ENCODE peak calls at places on chromosomes 16 and 17, in eight cellular contexts. S, Z, Y, H, N, A, I and W are unnamed samples.

GRCh38 chr16:54679531-54679930 is 251.1 kb upstream of the IRX5 start:
- DNase-seq in S (no peak), Z (no peak), Y (no peak), H (no peak), N (no peak), A (no peak), I (no peak), W (no peak)

GRCh38 chr16:12529582-12529981 is 274.1 kb downstream of the CPPED1 start:
- DNase-seq in S (no peak), Z (no peak), Y (no peak), H (no peak), N (no peak), A (no peak), I (no peak), W (no peak)

GRCh38 chr17:58541249-58541648 is 26.8 kb upstream of the MTMR4 start:
- DNase-seq in S (no peak), Z (peak; percentile 80), Y (no peak), H (no peak), N (no peak), A (no peak), I (peak; percentile 43), W (no peak)

GRCh38 chr16:89114159-89114981 is 20.7 kb downstream of the ACSF3 start:
- DNase-seq in S (peak; percentile 10), Z (peak; percentile 52), Y (no peak), H (peak; percentile 16), N (no peak), A (no peak), I (no peak), W (no peak)

GRCh38 chr17:75064460-75064859 is 17.4 kb downstream of the KCTD2 start:
- DNase-seq in S (no peak), Z (no peak), Y (no peak), H (no peak), N (no peak), A (no peak), I (no peak), W (no peak)

GRCh38 chr16:71807905-71808592 is 585 bp downstream of the AP1G1 start:
- DNase-seq in S (peak; percentile 20), Z (no peak), Y (no peak), H (peak; percentile 31), N (no peak), A (peak; percentile 38), I (peak; percentile 40), W (peak; percentile 28)

GRCh38 chr16:75087040-75087979 is 29.3 kb downstream of the LDHD start:
- DNase-seq in S (peak; percentile 54), Z (no peak), Y (no peak), H (no peak), N (no peak), A (peak; percentile 71), I (no peak), W (no peak)

GRCh38 chr16:31476305-31477219 is 4.6 kb downstream of the TGFB1I1 start:
- DNase-seq in S (peak; percentile 72), Z (peak; percentile 87), Y (peak; percentile 58), H (no peak), N (peak; percentile 93), A (peak; percentile 80), I (no peak), W (no peak)

GRCh38 chr17:66661411-66661843 is 173.5 kb upstream of the CACNG5 start:
- DNase-seq in S (no peak), Z (no peak), Y (no peak), H (peak; percentile 73), N (peak; percentile 45), A (no peak), I (peak; percentile 77), W (peak; percentile 65)

GRCh38 chr17:81329279-81329926 is 34.3 kb upstream of the SLC38A10 start:
- DNase-seq in S (peak; percentile 85), Z (peak; percentile 94), Y (peak; percentile 68), H (peak; percentile 98), N (peak; percentile 80), A (peak; percentile 89), I (peak; percentile 93), W (peak; percentile 94)

GRCh38 chr16:29947897-29948296 is 14.0 kb upstream of the TMEM219 start:
- DNase-seq in S (no peak), Z (no peak), Y (no peak), H (no peak), N (no peak), A (no peak), I (no peak), W (no peak)

GRCh38 chr17:65496801-65497200 is 64.6 kb downstream of the AXIN2 start:
- DNase-seq in S (no peak), Z (no peak), Y (no peak), H (no peak), N (no peak), A (no peak), I (no peak), W (no peak)

GRCh38 chr17:11240841-11241610 is at the start of gene SHISA6:
- DNase-seq in S (no peak), Z (peak; percentile 55), Y (no peak), H (no peak), N (no peak), A (no peak), I (no peak), W (no peak)

GRCh38 chr16:78520470-78520869 is 421.0 kb downstream of the WWOX start:
- DNase-seq in S (no peak), Z (no peak), Y (no peak), H (no peak), N (no peak), A (no peak), I (no peak), W (no peak)

GRCh38 chr16:80671281-80671849 is 130.6 kb downstream of the DYNLRB2 start:
- DNase-seq in S (no peak), Z (no peak), Y (no peak), H (no peak), N (no peak), A (no peak), I (no peak), W (no peak)

GRCh38 chr16:28139530-28139929 is 72.2 kb downstream of the XPO6 start:
- DNase-seq in S (no peak), Z (no peak), Y (no peak), H (no peak), N (no peak), A (no peak), I (no peak), W (no peak)

GRCh38 chr17:42547001-42547461 is 5.7 kb upstream of the HSD17B1 start:
- DNase-seq in S (no peak), Z (no peak), Y (no peak), H (no peak), N (no peak), A (no peak), I (no peak), W (no peak)

GRCh38 chr17:49691086-49691676 is 13.3 kb upstream of the SPOP start:
- DNase-seq in S (no peak), Z (no peak), Y (peak; percentile 34), H (no peak), N (no peak), A (peak; percentile 62), I (no peak), W (no peak)

GRCh38 chr16:87371261-87371866 is 12.2 kb downstream of the FBXO31 start:
- DNase-seq in S (no peak), Z (no peak), Y (no peak), H (no peak), N (no peak), A (peak; percentile 36), I (no peak), W (no peak)

GRCh38 chr17:77872714-77873517 is 85.6 kb upstream of the TNRC6C start:
- DNase-seq in S (no peak), Z (no peak), Y (no peak), H (no peak), N (no peak), A (peak; percentile 5), I (no peak), W (no peak)

GRCh38 chr16:84058211-84058610 is 15.6 kb upstream of the SLC38A8 start:
- DNase-seq in S (no peak), Z (no peak), Y (no peak), H (no peak), N (no peak), A (no peak), I (no peak), W (no peak)

GRCh38 chr16:20409398-20410152 is at the start of gene ACSM5:
- DNase-seq in S (peak; percentile 56), Z (no peak), Y (peak; percentile 64), H (no peak), N (peak; percentile 75), A (peak; percentile 88), I (no peak), W (no peak)

GRCh38 chr17:57085448-57086068 is 512 bp downstream of the AKAP1 start:
- DNase-seq in S (peak; percentile 65), Z (peak; percentile 71), Y (peak; percentile 22), H (peak; percentile 56), N (peak; percentile 80), A (peak; percentile 74), I (peak; percentile 61), W (no peak)

GRCh38 chr16:72051818-72052217 is 2.5 kb upstream of the HP start:
- DNase-seq in S (no peak), Z (no peak), Y (no peak), H (no peak), N (no peak), A (no peak), I (no peak), W (no peak)

GRCh38 chr17:18182190-18182977 is 1.2 kb upstream of the ALKBH5 start:
- DNase-seq in S (peak; percentile 49), Z (peak; percentile 50), Y (no peak), H (no peak), N (peak; percentile 94), A (peak; percentile 75), I (no peak), W (no peak)

DNA sequence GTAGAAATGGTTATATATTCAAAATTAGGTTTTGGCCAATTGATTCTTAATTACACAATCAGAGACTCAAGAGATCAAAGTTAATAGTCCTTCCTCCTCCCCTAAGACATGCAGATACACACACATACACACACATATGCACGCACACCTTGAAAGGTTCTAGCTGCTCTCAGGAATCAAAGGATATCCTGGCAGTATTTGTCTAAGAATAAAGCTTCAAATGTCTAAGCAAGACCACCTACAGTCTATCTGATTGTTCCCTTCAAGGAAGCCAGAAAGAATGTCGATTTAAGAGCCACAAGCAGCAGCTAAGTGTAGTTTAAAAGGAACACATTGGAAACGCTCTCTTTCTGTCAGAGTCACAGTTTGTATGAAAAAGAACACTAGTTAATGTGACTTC is 79.2 kb downstream of the CDH8 start:
- DNase-seq in S (no peak), Z (no peak), Y (no peak), H (no peak), N (no peak), A (no peak), I (no peak), W (no peak)
- H3K27ac ChIP-seq in S (no peak overlapping the region), Z (no peak overlapping the region), Y (no peak overlapping the region), H (no peak overlapping the region), N (no peak overlapping the region), A (no peak overlapping the region), I (no peak overlapping the region), W (no peak overlapping the region)

GRCh38 chr17:45088741-45089140 is 27.6 kb downstream of the NMT1 start:
- DNase-seq in S (no peak), Z (no peak), Y (no peak), H (no peak), N (no peak), A (no peak), I (no peak), W (no peak)
- H3K27ac ChIP-seq in S (peak overlapping the region; percentile 67), Z (no peak overlapping the region), Y (no peak overlapping the region), H (peak overlapping the region; percentile 93), N (no peak overlapping the region), A (no peak overlapping the region), I (no peak overlapping the region), W (no peak overlapping the region)

GRCh38 chr16:53058441-53058840 is 3.6 kb downstream of the CHD9 start:
- DNase-seq in S (no peak), Z (no peak), Y (no peak), H (no peak), N (no peak), A (no peak), I (no peak), W (no peak)
- H3K27ac ChIP-seq in S (peak overlapping the region; percentile 11), Z (no peak overlapping the region), Y (peak overlapping the region; percentile 10), H (peak overlapping the region; percentile 45), N (no peak overlapping the region), A (no peak overlapping the region), I (no peak overlapping the region), W (no peak overlapping the region)

GRCh38 chr17:9021985-9022552 is 759 bp downstream of the NTN1 start:
- DNase-seq in S (peak; percentile 45), Z (peak; percentile 58), Y (no peak), H (peak; percentile 24), N (no peak), A (peak; percentile 52), I (no peak), W (no peak)
- H3K27ac ChIP-seq in S (peak overlapping the region; percentile 85), Z (no peak overlapping the region), Y (peak overlapping the region; percentile 70), H (peak overlapping the region; percentile 53), N (peak overlapping the region; percentile 78), A (peak overlapping the region; percentile 69), I (no peak overlapping the region), W (no peak overlapping the region)